ENCODE peak calls at places on chromosomes 3 and 15, in four cellular contexts. G is NCI-H226; Q is stimulated activated CD4-positive, alpha-beta T cell treated with anti-CD3 and anti-CD28 coated beads, Interleukin-2, amount 100 ng/mL, for 48 hours; Z is DMS 273 treated with DMSO at 0.1 percent for 48 hours. Y is an unnamed sample.

GRCh38 chr3:5122741-5123706 is 932 bp downstream of the ARL8B start:
- DNase-seq in Q (peak; percentile 26), Z (no peak), G (no peak), Y (no peak)

GRCh38 chr3:144364797-144365196 is 393.2 kb downstream of the DIPK2A start:
- DNase-seq in Q (no peak), Z (no peak), G (peak; percentile 78), Y (no peak)

GRCh38 chr3:66153471-66153870 is 67.3 kb upstream of the SLC25A26 start:
- DNase-seq in G (no peak), Z (no peak), Q (no peak), Y (no peak)

GRCh38 chr3:151047636-151048035 is 37.8 kb upstream of the MED12L start:
- DNase-seq in Z (no peak), Q (no peak), G (peak; percentile 83), Y (no peak)

GRCh38 chr15:64596701-64597468 is 136.5 kb downstream of the ZNF609 start:
- DNase-seq in G (peak; percentile 70), Z (no peak), Q (no peak), Y (peak; percentile 63)

GRCh38 chr15:69253156-69253555 is 45.6 kb upstream of the PAQR5 start:
- DNase-seq in Z (no peak), G (peak; percentile 89), Q (no peak), Y (peak; percentile 76)

GRCh38 chr3:178498866-178499265 is 37.4 kb upstream of the KCNMB2 start:
- DNase-seq in G (no peak), Z (no peak), Q (no peak), Y (no peak)

GRCh38 chr3:144677118-144677517 is 705.5 kb downstream of the DIPK2A start:
- DNase-seq in Q (no peak), G (peak; percentile 72), Z (no peak), Y (no peak)

GRCh38 chr3:52890735-52891134 is 6.6 kb downstream of the STIMATE start:
- DNase-seq in Q (no peak), Z (no peak), G (no peak), Y (no peak)

GRCh38 chr3:187291512-187292132 is at the start of gene MASP1:
- DNase-seq in Q (no peak), Z (no peak), G (no peak), Y (no peak)

GRCh38 chr15:76162050-76162425 is 102.3 kb downstream of the TMEM266 start:
- DNase-seq in G (no peak), Q (no peak), Z (no peak), Y (no peak)

GRCh38 chr15:39151545-39151944 is 429.3 kb upstream of the THBS1 start:
- DNase-seq in Q (no peak), Z (no peak), G (no peak), Y (no peak)

Y was measured in NCI-H446.